ENCODE peak calls at places on chromosomes 16 and 17, in six cellular contexts. One of them, this sample, is unnamed.

GRCh38 chr17:57624390-57624789 is 120.7 kb downstream of the CCDC182 start:
- DNase-seq in activated CD4-positive, CD25-positive, alpha-beta regulatory T cell: no peak
- DNase-seq in activated CD4-positive, alpha-beta T cell treated with anti-CD3 and anti-CD28 coated beads, Interleukin-2, amount 50 U/mL, for 48 hours: no peak
- DNase-seq in fibroblast of lung: no peak
- DNase-seq in activated naive CD4-positive, alpha-beta T cell treated with anti-CD3 and anti-CD28 coated beads, Interleukin-2, amount 50 U/mL, for 16 hours: no peak
- DNase-seq in bronchial epithelial cell: peak; percentile 7
- DNase-seq in this sample: peak; percentile 80

GRCh38 chr17:33234930-33235685 is 58.0 kb downstream of the ASIC2 start:
- DNase-seq in activated CD4-positive, alpha-beta T cell treated with anti-CD3 and anti-CD28 coated beads, Interleukin-2, amount 50 U/mL, for 48 hours: peak; percentile 49
- DNase-seq in bronchial epithelial cell: peak; percentile 97
- DNase-seq in activated CD4-positive, CD25-positive, alpha-beta regulatory T cell: no peak
- DNase-seq in activated naive CD4-positive, alpha-beta T cell treated with anti-CD3 and anti-CD28 coated beads, Interleukin-2, amount 50 U/mL, for 16 hours: no peak
- DNase-seq in fibroblast of lung: peak; percentile 95
- DNase-seq in this sample: peak; percentile 94

GRCh38 chr17:61265397-61265796 is 134.2 kb upstream of the TBX2 start:
- DNase-seq in activated CD4-positive, CD25-positive, alpha-beta regulatory T cell: no peak
- DNase-seq in bronchial epithelial cell: no peak
- DNase-seq in activated naive CD4-positive, alpha-beta T cell treated with anti-CD3 and anti-CD28 coated beads, Interleukin-2, amount 50 U/mL, for 16 hours: no peak
- DNase-seq in fibroblast of lung: no peak
- DNase-seq in activated CD4-positive, alpha-beta T cell treated with anti-CD3 and anti-CD28 coated beads, Interleukin-2, amount 50 U/mL, for 48 hours: no peak
- DNase-seq in this sample: no peak

GRCh38 chr16:86772671-86773338 is 194.5 kb downstream of the FOXL1 start:
- DNase-seq in fibroblast of lung: no peak
- DNase-seq in activated naive CD4-positive, alpha-beta T cell treated with anti-CD3 and anti-CD28 coated beads, Interleukin-2, amount 50 U/mL, for 16 hours: no peak
- DNase-seq in activated CD4-positive, alpha-beta T cell treated with anti-CD3 and anti-CD28 coated beads, Interleukin-2, amount 50 U/mL, for 48 hours: no peak
- DNase-seq in bronchial epithelial cell: no peak
- DNase-seq in activated CD4-positive, CD25-positive, alpha-beta regulatory T cell: no peak
- DNase-seq in this sample: peak; percentile 83

GRCh38 chr16:72501739-72502653 is 330.0 kb upstream of the PMFBP1 start:
- DNase-seq in fibroblast of lung: peak; percentile 85
- DNase-seq in activated CD4-positive, CD25-positive, alpha-beta regulatory T cell: no peak
- DNase-seq in bronchial epithelial cell: peak; percentile 67
- DNase-seq in activated naive CD4-positive, alpha-beta T cell treated with anti-CD3 and anti-CD28 coated beads, Interleukin-2, amount 50 U/mL, for 16 hours: peak; percentile 28
- DNase-seq in activated CD4-positive, alpha-beta T cell treated with anti-CD3 and anti-CD28 coated beads, Interleukin-2, amount 50 U/mL, for 48 hours: peak; percentile 49
- DNase-seq in this sample: peak; percentile 70

GRCh38 chr17:27489045-27489715 is 32.9 kb downstream of the KSR1 start:
- DNase-seq in bronchial epithelial cell: peak; percentile 33
- DNase-seq in activated naive CD4-positive, alpha-beta T cell treated with anti-CD3 and anti-CD28 coated beads, Interleukin-2, amount 50 U/mL, for 16 hours: no peak
- DNase-seq in activated CD4-positive, CD25-positive, alpha-beta regulatory T cell: no peak
- DNase-seq in activated CD4-positive, alpha-beta T cell treated with anti-CD3 and anti-CD28 coated beads, Interleukin-2, amount 50 U/mL, for 48 hours: no peak
- DNase-seq in fibroblast of lung: peak; percentile 81
- DNase-seq in this sample: peak; percentile 54

GRCh38 chr16:67893791-67894399 is 841 bp downstream of the PSKH1 start:
- DNase-seq in activated naive CD4-positive, alpha-beta T cell treated with anti-CD3 and anti-CD28 coated beads, Interleukin-2, amount 50 U/mL, for 16 hours: no peak
- DNase-seq in fibroblast of lung: no peak
- DNase-seq in bronchial epithelial cell: no peak
- DNase-seq in activated CD4-positive, alpha-beta T cell treated with anti-CD3 and anti-CD28 coated beads, Interleukin-2, amount 50 U/mL, for 48 hours: no peak
- DNase-seq in activated CD4-positive, CD25-positive, alpha-beta regulatory T cell: no peak
- DNase-seq in this sample: peak; percentile 42

GRCh38 chr17:32752934-32753333 is 124.0 kb downstream of the MYO1D start:
- DNase-seq in activated naive CD4-positive, alpha-beta T cell treated with anti-CD3 and anti-CD28 coated beads, Interleukin-2, amount 50 U/mL, for 16 hours: no peak
- DNase-seq in fibroblast of lung: no peak
- DNase-seq in bronchial epithelial cell: no peak
- DNase-seq in activated CD4-positive, alpha-beta T cell treated with anti-CD3 and anti-CD28 coated beads, Interleukin-2, amount 50 U/mL, for 48 hours: no peak
- DNase-seq in activated CD4-positive, CD25-positive, alpha-beta regulatory T cell: no peak
- DNase-seq in this sample: no peak

GRCh38 chr16:11563493-11564040 is 23.2 kb downstream of the LITAF start:
- DNase-seq in bronchial epithelial cell: no peak
- DNase-seq in activated CD4-positive, CD25-positive, alpha-beta regulatory T cell: no peak
- DNase-seq in activated naive CD4-positive, alpha-beta T cell treated with anti-CD3 and anti-CD28 coated beads, Interleukin-2, amount 50 U/mL, for 16 hours: no peak
- DNase-seq in activated CD4-positive, alpha-beta T cell treated with anti-CD3 and anti-CD28 coated beads, Interleukin-2, amount 50 U/mL, for 48 hours: peak; percentile 29
- DNase-seq in fibroblast of lung: no peak
- DNase-seq in this sample: peak; percentile 73

GRCh38 chr16:47262938-47263337 is 119.2 kb upstream of the NETO2 start:
- DNase-seq in activated CD4-positive, CD25-positive, alpha-beta regulatory T cell: no peak
- DNase-seq in fibroblast of lung: no peak
- DNase-seq in bronchial epithelial cell: no peak
- DNase-seq in activated naive CD4-positive, alpha-beta T cell treated with anti-CD3 and anti-CD28 coated beads, Interleukin-2, amount 50 U/mL, for 16 hours: no peak
- DNase-seq in activated CD4-positive, alpha-beta T cell treated with anti-CD3 and anti-CD28 coated beads, Interleukin-2, amount 50 U/mL, for 48 hours: no peak
- DNase-seq in this sample: no peak

GRCh38 chr16:4385066-4385788 is 13.6 kb downstream of the VASN start:
- DNase-seq in activated CD4-positive, alpha-beta T cell treated with anti-CD3 and anti-CD28 coated beads, Interleukin-2, amount 50 U/mL, for 48 hours: no peak
- DNase-seq in bronchial epithelial cell: no peak
- DNase-seq in activated naive CD4-positive, alpha-beta T cell treated with anti-CD3 and anti-CD28 coated beads, Interleukin-2, amount 50 U/mL, for 16 hours: no peak
- DNase-seq in activated CD4-positive, CD25-positive, alpha-beta regulatory T cell: no peak
- DNase-seq in fibroblast of lung: no peak
- DNase-seq in this sample: no peak

GRCh38 chr16:27759947-27760844 is 210.3 kb downstream of the KATNIP start:
- DNase-seq in activated CD4-positive, CD25-positive, alpha-beta regulatory T cell: no peak
- DNase-seq in bronchial epithelial cell: no peak
- DNase-seq in activated naive CD4-positive, alpha-beta T cell treated with anti-CD3 and anti-CD28 coated beads, Interleukin-2, amount 50 U/mL, for 16 hours: no peak
- DNase-seq in fibroblast of lung: no peak
- DNase-seq in activated CD4-positive, alpha-beta T cell treated with anti-CD3 and anti-CD28 coated beads, Interleukin-2, amount 50 U/mL, for 48 hours: no peak
- DNase-seq in this sample: no peak

GRCh38 chr17:79940381-79941087 is 95.1 kb downstream of the TBC1D16 start:
- DNase-seq in activated CD4-positive, alpha-beta T cell treated with anti-CD3 and anti-CD28 coated beads, Interleukin-2, amount 50 U/mL, for 48 hours: no peak
- DNase-seq in activated naive CD4-positive, alpha-beta T cell treated with anti-CD3 and anti-CD28 coated beads, Interleukin-2, amount 50 U/mL, for 16 hours: no peak
- DNase-seq in bronchial epithelial cell: no peak
- DNase-seq in fibroblast of lung: no peak
- DNase-seq in activated CD4-positive, CD25-positive, alpha-beta regulatory T cell: no peak
- DNase-seq in this sample: no peak

GRCh38 chr16:85902366-85903155 is 3.6 kb downstream of the IRF8 start:
- DNase-seq in activated naive CD4-positive, alpha-beta T cell treated with anti-CD3 and anti-CD28 coated beads, Interleukin-2, amount 50 U/mL, for 16 hours: peak; percentile 62
- DNase-seq in bronchial epithelial cell: no peak
- DNase-seq in activated CD4-positive, alpha-beta T cell treated with anti-CD3 and anti-CD28 coated beads, Interleukin-2, amount 50 U/mL, for 48 hours: peak; percentile 68
- DNase-seq in activated CD4-positive, CD25-positive, alpha-beta regulatory T cell: no peak
- DNase-seq in fibroblast of lung: no peak
- DNase-seq in this sample: no peak

GRCh38 chr17:49130891-49131290 is 1.7 kb upstream of the B4GALNT2 start:
- DNase-seq in activated naive CD4-positive, alpha-beta T cell treated with anti-CD3 and anti-CD28 coated beads, Interleukin-2, amount 50 U/mL, for 16 hours: no peak
- DNase-seq in fibroblast of lung: no peak
- DNase-seq in activated CD4-positive, alpha-beta T cell treated with anti-CD3 and anti-CD28 coated beads, Interleukin-2, amount 50 U/mL, for 48 hours: no peak
- DNase-seq in bronchial epithelial cell: peak; percentile 47
- DNase-seq in activated CD4-positive, CD25-positive, alpha-beta regulatory T cell: no peak
- DNase-seq in this sample: peak; percentile 21

This sample was measured in renal cortical epithelial cell.